ENCODE peak calls at places on chromosomes 3 and 15, in four cellular contexts. One of them, this sample, is unnamed.

GRCh38 chr3:10695595-10696285 is 120.3 kb upstream of the SLC6A11 start:
- DNase-seq in MM.1S: no peak
- DNase-seq in tibial artery: no peak
- DNase-seq in right lobe of liver: no peak
- DNase-seq in this sample: no peak

GRCh38 chr3:134029734-134030381 is at the start of gene SLCO2A1:
- DNase-seq in tibial artery: peak
- DNase-seq in MM.1S: no peak
- DNase-seq in right lobe of liver: no peak
- DNase-seq in this sample: peak

GRCh38 chr15:29050870-29051269 is 165.1 kb downstream of the APBA2 start:
- DNase-seq in MM.1S: no peak
- DNase-seq in tibial artery: no peak
- DNase-seq in right lobe of liver: no peak
- DNase-seq in this sample: peak

GRCh38 chr3:179179256-179179655 is 31.1 kb downstream of the PIK3CA start:
- DNase-seq in MM.1S: no peak
- DNase-seq in right lobe of liver: no peak
- DNase-seq in tibial artery: no peak
- DNase-seq in this sample: no peak

GRCh38 chr15:31974855-31975421 is 55.4 kb upstream of the CHRNA7 start:
- DNase-seq in MM.1S: peak
- DNase-seq in right lobe of liver: no peak
- DNase-seq in tibial artery: no peak
- DNase-seq in this sample: no peak

GRCh38 chr15:74036271-74037170 is 42.0 kb downstream of the PML start:
- DNase-seq in MM.1S: no peak
- DNase-seq in tibial artery: peak
- DNase-seq in right lobe of liver: peak
- DNase-seq in this sample: no peak

GRCh38 chr3:16474304-16474703 is 39.2 kb downstream of the RFTN1 start:
- DNase-seq in tibial artery: no peak
- DNase-seq in right lobe of liver: no peak
- DNase-seq in MM.1S: no peak
- DNase-seq in this sample: no peak

GRCh38 chr3:40108643-40109042 is 200.9 kb upstream of the EIF1B start:
- DNase-seq in MM.1S: no peak
- DNase-seq in right lobe of liver: no peak
- DNase-seq in tibial artery: no peak
- DNase-seq in this sample: no peak

GRCh38 chr15:97904196-97904572 is 56.3 kb upstream of the ARRDC4 start:
- DNase-seq in right lobe of liver: peak
- DNase-seq in tibial artery: peak
- DNase-seq in MM.1S: peak
- DNase-seq in this sample: peak

GRCh38 chr3:169694117-169694516 is 30.6 kb upstream of the MECOM start:
- DNase-seq in MM.1S: no peak
- DNase-seq in tibial artery: no peak
- DNase-seq in right lobe of liver: no peak
- DNase-seq in this sample: no peak

GRCh38 chr15:69613182-69613581 is 160.6 kb downstream of the RPLP1 start:
- DNase-seq in MM.1S: no peak
- DNase-seq in tibial artery: no peak
- DNase-seq in right lobe of liver: no peak
- DNase-seq in this sample: no peak

GRCh38 chr3:53259427-53260259 is 3.8 kb upstream of the TKT start:
- DNase-seq in tibial artery: no peak
- DNase-seq in MM.1S: no peak
- DNase-seq in right lobe of liver: no peak
- DNase-seq in this sample: no peak

GRCh38 chr3:191345334-191345733 is 15.0 kb upstream of the UTS2B start:
- DNase-seq in MM.1S: no peak
- DNase-seq in tibial artery: no peak
- DNase-seq in right lobe of liver: no peak
- DNase-seq in this sample: no peak

GRCh38 chr3:99579246-99579645 is 59.1 kb upstream of the COL8A1 start:
- DNase-seq in tibial artery: no peak
- DNase-seq in right lobe of liver: no peak
- DNase-seq in MM.1S: no peak
- DNase-seq in this sample: no peak

GRCh38 chr15:66760968-66761722 is 59.1 kb downstream of the SMAD6 start:
- DNase-seq in MM.1S: no peak
- DNase-seq in tibial artery: peak
- DNase-seq in right lobe of liver: peak
- DNase-seq in this sample: peak

GRCh38 chr15:68930268-68931022 is at the start of gene SPESP1:
- DNase-seq in tibial artery: peak
- DNase-seq in right lobe of liver: peak
- DNase-seq in MM.1S: peak
- DNase-seq in this sample: peak

GRCh38 chr3:77370413-77370812 is 330.5 kb downstream of the ROBO2 start:
- DNase-seq in MM.1S: no peak
- DNase-seq in right lobe of liver: no peak
- DNase-seq in tibial artery: no peak
- DNase-seq in this sample: no peak

GRCh38 chr15:90679959-90680358 is 37.2 kb upstream of the BLM start:
- DNase-seq in right lobe of liver: no peak
- DNase-seq in MM.1S: no peak
- DNase-seq in tibial artery: peak
- DNase-seq in this sample: no peak

GRCh38 chr3:139745831-139746230 is 68.1 kb upstream of the NMNAT3 start:
- DNase-seq in MM.1S: no peak
- DNase-seq in tibial artery: no peak
- DNase-seq in right lobe of liver: no peak
- DNase-seq in this sample: no peak

GRCh38 chr15:91208366-91208765 is 108.3 kb downstream of the SV2B start:
- DNase-seq in MM.1S: no peak
- DNase-seq in tibial artery: no peak
- DNase-seq in right lobe of liver: no peak
- DNase-seq in this sample: no peak

GRCh38 chr3:167837430-167837829 is 101.9 kb downstream of the SERPINI1 start:
- DNase-seq in right lobe of liver: no peak
- DNase-seq in tibial artery: no peak
- DNase-seq in MM.1S: no peak
- DNase-seq in this sample: no peak

GRCh38 chr15:64532515-64532914 is 72.1 kb downstream of the ZNF609 start:
- DNase-seq in tibial artery: no peak
- DNase-seq in MM.1S: no peak
- DNase-seq in right lobe of liver: no peak
- DNase-seq in this sample: no peak
- H3K27ac ChIP-seq in tibial artery: no peak
- H3K27ac ChIP-seq in MM.1S: no peak
- H3K27ac ChIP-seq in right lobe of liver: no peak
- H3K27ac ChIP-seq in this sample: no peak

GRCh38 chr3:172987268-172987667 is 153.8 kb downstream of the SPATA16 start:
- DNase-seq in MM.1S: no peak
- DNase-seq in tibial artery: no peak
- DNase-seq in right lobe of liver: no peak
- DNase-seq in this sample: no peak
- TF ChIP-seq CTCF in MM.1S: peak
- TF ChIP-seq CTCF in tibial artery: no peak
- TF ChIP-seq CTCF in right lobe of liver: no peak
- TF ChIP-seq CTCF in this sample: no peak

GRCh38 chr3:147412917-147413711 is 3.9 kb downstream of the ZIC1 start:
- DNase-seq in tibial artery: no peak
- DNase-seq in MM.1S: no peak
- DNase-seq in right lobe of liver: no peak
- DNase-seq in this sample: no peak

GRCh38 chr3:147411777-147412176 is 2.6 kb downstream of the ZIC1 start:
- DNase-seq in MM.1S: no peak
- DNase-seq in tibial artery: no peak
- DNase-seq in right lobe of liver: no peak
- DNase-seq in this sample: no peak

GRCh38 chr3:147411235-147411607 is 2.1 kb downstream of the ZIC1 start:
- DNase-seq in tibial artery: no peak
- DNase-seq in MM.1S: no peak
- DNase-seq in right lobe of liver: no peak
- DNase-seq in this sample: no peak

GRCh38 chr3:147413712-147414325 is 4.7 kb downstream of the ZIC1 start:
- DNase-seq in right lobe of liver: no peak
- DNase-seq in tibial artery: no peak
- DNase-seq in MM.1S: peak
- DNase-seq in this sample: no peak

GRCh38 chr3:147412491-147412916 is 3.3 kb downstream of the ZIC1 start:
- DNase-seq in tibial artery: no peak
- DNase-seq in right lobe of liver: no peak
- DNase-seq in MM.1S: no peak
- DNase-seq in this sample: no peak
- H3K4me3 ChIP-seq in tibial artery: no peak
- H3K4me3 ChIP-seq in right lobe of liver: no peak
- H3K4me3 ChIP-seq in MM.1S: no peak
- H3K4me3 ChIP-seq in this sample: no peak

DNA sequence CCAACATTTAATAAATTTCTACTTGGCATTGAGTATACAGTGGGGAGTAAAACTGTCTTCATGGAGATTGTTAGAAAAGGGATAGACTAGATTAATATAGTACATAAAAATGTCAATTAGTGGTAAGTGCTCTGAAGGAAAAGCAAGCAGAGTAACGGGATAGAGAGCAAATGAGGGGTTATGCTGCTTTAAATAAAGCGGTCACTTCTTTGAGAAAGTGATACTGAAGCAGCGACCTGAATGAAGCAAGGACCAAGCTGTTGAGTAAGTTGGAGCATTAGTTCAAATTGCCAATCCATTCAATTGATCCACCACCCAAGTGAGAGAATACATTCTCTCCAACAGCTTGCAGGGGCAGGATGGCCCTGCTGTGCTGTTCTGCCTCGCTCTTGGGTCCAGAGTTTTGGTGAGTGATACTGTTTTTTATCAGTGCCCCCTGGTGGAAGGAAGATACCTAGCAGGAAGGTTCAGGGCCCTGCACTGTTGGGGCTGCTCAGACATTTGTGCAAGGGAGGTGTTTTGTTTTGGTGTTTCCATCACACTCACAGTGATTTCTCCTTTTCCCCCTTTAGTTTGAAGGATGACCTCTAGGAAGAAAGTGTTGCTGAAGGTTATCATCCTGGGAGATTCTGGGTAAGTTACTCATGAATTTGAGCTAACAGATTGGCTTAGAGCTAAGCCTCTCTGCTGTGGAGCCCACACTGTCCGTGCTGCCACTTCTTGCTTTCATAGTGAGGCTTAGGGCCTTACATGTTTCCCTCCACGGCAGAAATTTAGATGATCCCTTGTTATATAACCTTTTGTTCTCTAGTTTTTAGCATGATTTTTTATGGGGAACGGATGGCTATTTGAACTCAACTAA is 69.0 kb downstream of the RAB7A start:
- DNase-seq in MM.1S: peak
- DNase-seq in right lobe of liver: peak
- DNase-seq in tibial artery: peak
- DNase-seq in this sample: no peak
- H3K27ac ChIP-seq in MM.1S: no peak
- H3K27ac ChIP-seq in right lobe of liver: no peak
- H3K27ac ChIP-seq in tibial artery: no peak
- H3K27ac ChIP-seq in this sample: no peak

DNA sequence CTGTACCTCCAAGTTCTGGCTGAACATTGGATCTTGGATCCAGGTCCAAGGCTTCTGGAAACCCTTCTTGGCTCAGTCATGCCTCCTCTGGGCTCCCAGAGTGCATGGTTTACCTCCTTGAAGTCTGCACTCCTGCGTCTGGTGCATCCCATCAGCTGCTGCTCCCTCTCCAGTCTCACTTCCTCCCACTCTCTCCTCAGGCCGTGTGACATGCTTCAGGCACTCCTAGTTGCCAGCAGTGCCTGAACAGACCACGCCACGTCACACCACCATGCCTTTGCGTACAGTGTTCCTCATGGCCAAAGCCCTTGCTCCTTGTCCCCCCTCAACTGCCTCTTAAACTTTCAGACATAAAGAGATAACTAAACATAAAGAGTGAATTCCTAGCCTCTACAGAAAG is 5.7 kb downstream of the GPR27 start:
- DNase-seq in MM.1S: no peak
- DNase-seq in tibial artery: no peak
- DNase-seq in right lobe of liver: no peak
- DNase-seq in this sample: no peak
- TF ChIP-seq CTCF in MM.1S: no peak
- TF ChIP-seq CTCF in tibial artery: no peak
- TF ChIP-seq CTCF in right lobe of liver: no peak
- TF ChIP-seq CTCF in this sample: no peak

GRCh38 chr15:95733931-95734330 is 596.6 kb upstream of the NR2F2 start:
- DNase-seq in tibial artery: no peak
- DNase-seq in MM.1S: no peak
- DNase-seq in right lobe of liver: no peak
- DNase-seq in this sample: no peak
- H3K4me3 ChIP-seq in tibial artery: no peak
- H3K4me3 ChIP-seq in MM.1S: no peak
- H3K4me3 ChIP-seq in right lobe of liver: no peak
- H3K4me3 ChIP-seq in this sample: no peak

DNA sequence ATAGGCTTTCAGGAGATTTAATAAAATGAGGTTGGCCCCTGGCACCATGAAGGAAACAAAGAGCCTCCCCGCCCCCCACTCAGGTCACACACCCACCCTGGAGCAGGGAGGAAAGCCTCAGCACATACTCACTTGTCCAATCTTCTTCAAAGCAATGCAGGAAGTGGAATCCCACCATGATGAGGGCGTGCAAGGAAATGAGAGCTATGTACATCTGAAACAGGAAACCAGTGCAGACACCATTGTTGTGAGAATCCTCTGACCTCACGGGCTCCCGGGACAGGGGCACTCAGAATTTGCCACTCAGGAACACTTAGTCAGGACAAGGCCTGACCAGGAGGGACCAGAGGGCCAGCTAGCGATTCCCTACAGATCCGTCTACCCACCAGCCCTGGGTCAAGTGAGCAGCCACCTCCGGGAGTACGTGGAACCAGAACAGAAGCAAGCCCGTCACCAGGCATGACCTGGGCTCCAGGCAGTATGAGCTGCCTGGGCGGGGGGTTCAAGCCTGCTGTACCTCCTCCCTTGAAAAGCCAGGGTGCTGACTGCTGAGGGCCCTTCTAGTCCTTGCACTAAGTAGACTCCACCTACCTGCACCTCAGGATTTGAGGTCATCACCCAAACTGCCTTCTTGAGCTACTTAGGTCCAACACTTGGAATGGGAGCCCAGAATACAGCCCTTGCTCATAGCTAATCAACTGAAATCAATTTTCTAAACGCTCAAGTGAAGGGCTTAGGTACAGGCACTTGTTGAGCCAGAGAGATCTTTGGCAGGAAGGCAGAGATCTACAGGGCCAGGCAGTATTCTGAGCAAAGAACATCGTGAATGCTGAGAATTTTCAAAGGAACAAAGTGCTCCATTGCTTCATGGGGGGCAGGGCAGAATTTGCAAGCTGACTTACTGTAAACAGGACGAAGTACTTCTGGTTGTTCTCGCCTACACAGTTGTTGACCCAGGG is 42.7 kb downstream of the ZDHHC3 start:
- DNase-seq in tibial artery: no peak
- DNase-seq in right lobe of liver: no peak
- DNase-seq in MM.1S: no peak
- DNase-seq in this sample: no peak
- H3K27ac ChIP-seq in tibial artery: no peak
- H3K27ac ChIP-seq in right lobe of liver: no peak
- H3K27ac ChIP-seq in MM.1S: no peak
- H3K27ac ChIP-seq in this sample: peak

DNA sequence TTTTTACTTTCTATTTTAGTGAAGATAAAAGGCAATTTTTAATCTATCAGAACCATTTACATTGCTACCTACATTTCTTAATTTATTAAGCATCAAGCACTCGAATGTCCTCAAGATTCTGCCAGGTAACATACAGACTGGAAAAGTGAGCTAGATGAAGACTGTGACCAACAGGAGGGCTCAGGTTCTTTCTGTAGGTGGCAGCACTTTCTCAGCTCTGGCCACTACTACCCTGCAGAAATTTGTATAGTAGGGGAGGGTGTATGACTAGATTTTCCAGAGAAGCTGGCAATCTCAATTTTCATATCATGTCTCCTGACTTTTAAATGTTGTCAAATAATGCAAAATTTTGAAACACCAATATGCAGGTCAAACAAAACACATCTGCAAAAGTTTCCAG is 165.0 kb upstream of the SUCLG2 start:
- DNase-seq in right lobe of liver: no peak
- DNase-seq in tibial artery: no peak
- DNase-seq in MM.1S: peak
- DNase-seq in this sample: no peak
- TF ChIP-seq CTCF in right lobe of liver: peak
- TF ChIP-seq CTCF in tibial artery: peak
- TF ChIP-seq CTCF in MM.1S: peak
- TF ChIP-seq CTCF in this sample: peak